ENCODE peak calls at places on chromosomes 7 and 10, in ten cellular contexts. F is activated effector memory CD4-positive, alpha-beta T cell treated with Interleukin-2 at 50 U/mL for 16 hours; A is CD4-positive, CD25-positive, alpha-beta regulatory T cell; L is stimulated activated CD8-positive, alpha-beta memory T cell treated with anti-CD3 and anti-CD28 coated beads, Interleukin-4, amount 100 ng/mL, for 24 hours; P is GM13976; E is NCI-H2029; I is stimulated activated CD4-positive, alpha-beta T cell treated with anti-CD3 and anti-CD28 coated beads, TNF-alpha, amount 100 ng/mL, for 4 hours; N is endothelial cell; Y is fibroblast of villous mesenchyme; J is NCI-H748 treated with DMSO at 0.1 percent for 48 hours. S is an unnamed sample.

GRCh38 chr7:153550173-153550572 is 502.0 kb upstream of the DPP6 start:
- DNase-seq in F (no peak), A (no peak), L (no peak), P (no peak), E (no peak), I (no peak), N (no peak), Y (no peak), J (no peak), S (no peak)

GRCh38 chr10:85641479-85641967 is 725.1 kb downstream of the GRID1 start:
- DNase-seq in F (no peak), A (no peak), L (no peak), P (no peak), E (no peak), I (no peak), N (no peak), Y (peak; percentile 61), J (no peak), S (no peak)

GRCh38 chr10:51314079-51314835 is 240.0 kb downstream of the PRKG1 start:
- DNase-seq in F (no peak), A (no peak), L (no peak), P (no peak), E (no peak), I (no peak), N (no peak), Y (no peak), J (no peak), S (no peak)

GRCh38 chr10:7218974-7219373 is 191.9 kb downstream of the SFMBT2 start:
- DNase-seq in F (no peak), A (no peak), L (no peak), P (no peak), E (no peak), I (no peak), N (no peak), Y (peak; percentile 51), J (no peak), S (no peak)

GRCh38 chr7:19427944-19428343 is 280.9 kb downstream of the POLR1F start:
- DNase-seq in F (no peak), A (no peak), L (no peak), P (no peak), E (no peak), I (no peak), N (no peak), Y (no peak), J (no peak), S (no peak)

GRCh38 chr10:103895458-103896186 is 22.4 kb downstream of the STN1 start:
- DNase-seq in F (no peak), A (peak; percentile 29), L (no peak), P (no peak), E (no peak), I (no peak), N (no peak), Y (peak; percentile 59), J (no peak), S (no peak)

GRCh38 chr10:26801831-26802230 is 58.9 kb downstream of the ABI1 start:
- DNase-seq in F (no peak), A (no peak), L (no peak), P (no peak), E (no peak), I (no peak), N (no peak), Y (no peak), J (no peak), S (no peak)

GRCh38 chr7:605661-606450 is 86.2 kb upstream of the PDGFA start:
- DNase-seq in F (no peak), A (no peak), L (no peak), P (no peak), E (no peak), I (no peak), N (no peak), Y (no peak), J (no peak), S (no peak)

GRCh38 chr10:14450041-14450491 is 119.3 kb upstream of the FRMD4A start:
- DNase-seq in F (no peak), A (no peak), L (no peak), P (no peak), E (no peak), I (no peak), N (no peak), Y (peak; percentile 24), J (no peak), S (no peak)

GRCh38 chr10:131456411-131456810 is 144.9 kb upstream of the TCERG1L start:
- DNase-seq in F (no peak), A (no peak), L (no peak), P (no peak), E (no peak), I (no peak), N (no peak), Y (no peak), J (no peak), S (no peak)

GRCh38 chr10:50636576-50636975 is 12.8 kb upstream of the SGMS1 start:
- DNase-seq in F (no peak), A (peak; percentile 77), L (no peak), P (no peak), E (no peak), I (no peak), N (no peak), Y (no peak), J (no peak), S (peak; percentile 35)

GRCh38 chr10:124640538-124641231 is 103.5 kb downstream of the FAM53B start:
- DNase-seq in F (no peak), A (peak; percentile 33), L (no peak), P (peak; percentile 70), E (no peak), I (no peak), N (no peak), Y (peak; percentile 55), J (no peak), S (no peak)

GRCh38 chr10:24814568-24815313 is 91.1 kb upstream of the ARHGAP21 start:
- DNase-seq in F (no peak), A (no peak), L (no peak), P (no peak), E (no peak), I (no peak), N (no peak), Y (peak; percentile 28), J (no peak), S (no peak)

GRCh38 chr7:63087575-63088190 is 911.0 kb upstream of the ZNF722 start:
- DNase-seq in F (no peak), A (no peak), L (no peak), P (no peak), E (no peak), I (no peak), N (no peak), Y (no peak), J (no peak), S (no peak)

GRCh38 chr10:129328531-129328930 is 138.5 kb upstream of the MGMT start:
- DNase-seq in F (no peak), A (no peak), L (no peak), P (no peak), E (no peak), I (no peak), N (no peak), Y (peak; percentile 52), J (no peak), S (no peak)

GRCh38 chr10:36612436-36612835 is 513.0 kb upstream of the ANKRD30A start:
- DNase-seq in F (no peak), A (no peak), L (no peak), P (no peak), E (no peak), I (no peak), N (no peak), Y (no peak), J (no peak), S (no peak)

GRCh38 chr7:107949443-107949935 is 53.5 kb downstream of the LAMB1 start:
- DNase-seq in F (no peak), A (no peak), L (no peak), P (no peak), E (no peak), I (no peak), N (no peak), Y (no peak), J (no peak), S (no peak)

GRCh38 chr10:80168679-80169380 is 36.3 kb downstream of the PLAC9 start:
- DNase-seq in F (peak; percentile 13), A (no peak), L (no peak), P (peak; percentile 78), E (no peak), I (no peak), N (peak; percentile 40), Y (peak; percentile 39), J (no peak), S (no peak)

GRCh38 chr10:79387974-79388850 is 40.9 kb downstream of the PPIF start:
- DNase-seq in F (no peak), A (no peak), L (no peak), P (peak; percentile 28), E (no peak), I (no peak), N (no peak), Y (no peak), J (no peak), S (no peak)

GRCh38 chr10:24740714-24741113 is 17.0 kb upstream of the ARHGAP21 start:
- DNase-seq in F (no peak), A (no peak), L (no peak), P (no peak), E (no peak), I (no peak), N (no peak), Y (no peak), J (no peak), S (no peak)

S was measured in activated T-helper 2 cell treated with anti-CD3 and anti-CD28 coated beads, Interferon-gamma antibody, Interleukin-2, Interleukin-4, amounts not matched to agents 10 μg/mL and 5 μg/mL and 100 μg/mL, durations not matched to agents 14 hours and 24 hours and 36 hours.